ENCODE peak calls at places on chromosomes 6 and 20, in eight cellular contexts. K is heart right ventricle; M is CD8-positive, alpha-beta memory T cell; B is thoracic aorta; J is pancreas; O is testis; Q is suprapubic skin; X is MM.1S. W is an unnamed sample.

GRCh38 chr6:88561034-88561973 is 395.2 kb upstream of the CNR1 start:
- DNase-seq in X (no peak), K (no peak), M (no peak), O (no peak), Q (no peak), B (no peak), J (no peak), W (no peak)

GRCh38 chr6:154931741-154932424 is 63.2 kb upstream of the TIAM2 start:
- DNase-seq in M (no peak), K (no peak), X (no peak), J (no peak), O (no peak), Q (peak; percentile 4), B (no peak), W (peak; percentile 60)

GRCh38 chr6:108961985-108962384 is 113.8 kb downstream of the ARMC2 start:
- DNase-seq in B (no peak), O (no peak), J (no peak), K (no peak), X (no peak), M (no peak), Q (no peak), W (no peak)

GRCh38 chr6:72580281-72580940 is 41.5 kb upstream of the KCNQ5 start:
- DNase-seq in J (no peak), O (peak; percentile 28), X (peak; percentile 44), K (no peak), B (no peak), Q (no peak), M (no peak), W (peak; percentile 7)

GRCh38 chr6:139852484-139853140 is 478.2 kb upstream of the CITED2 start:
- DNase-seq in B (no peak), Q (no peak), X (no peak), J (no peak), K (no peak), M (no peak), O (no peak), W (no peak)

GRCh38 chr6:157625111-157625510 is 197.9 kb upstream of the SNX9 start:
- DNase-seq in Q (no peak), M (no peak), K (no peak), X (no peak), B (no peak), O (no peak), J (no peak), W (no peak)

GRCh38 chr6:63734923-63735322 is 99.3 kb downstream of the PHF3 start:
- DNase-seq in J (no peak), O (no peak), Q (no peak), B (no peak), X (no peak), M (no peak), K (no peak), W (no peak)

GRCh38 chr6:44050872-44051421 is 76.3 kb downstream of the MRPL14 start:
- DNase-seq in K (no peak), O (no peak), X (no peak), M (peak; percentile 28), Q (no peak), B (no peak), J (no peak), W (no peak)

GRCh38 chr6:9504191-9504590 is 910.7 kb downstream of the TFAP2A start:
- DNase-seq in O (no peak), M (no peak), Q (no peak), B (no peak), J (no peak), K (no peak), X (no peak), W (no peak)

GRCh38 chr20:23508896-23509579 is 18.1 kb downstream of the CST8 start:
- DNase-seq in X (no peak), B (no peak), M (no peak), O (no peak), K (no peak), J (no peak), Q (no peak), W (no peak)

GRCh38 chr6:82040405-82041221 is 206.9 kb downstream of the IBTK start:
- DNase-seq in K (no peak), O (peak; percentile 53), Q (no peak), B (no peak), X (peak; percentile 47), M (no peak), J (no peak), W (peak; percentile 5)

GRCh38 chr6:169106176-169106575 is 147.5 kb downstream of the THBS2 start:
- DNase-seq in M (no peak), Q (no peak), X (no peak), O (no peak), J (no peak), B (no peak), K (no peak), W (no peak)

GRCh38 chr6:12890171-12890790 is 173.7 kb downstream of the PHACTR1 start:
- DNase-seq in Q (no peak), J (no peak), M (no peak), X (peak; percentile 10), K (no peak), B (no peak), O (peak; percentile 43), W (no peak)

GRCh38 chr6:16331328-16332174 is 93.2 kb downstream of the GMPR start:
- DNase-seq in B (no peak), M (peak; percentile 68), O (peak; percentile 83), X (peak; percentile 60), K (peak; percentile 71), Q (no peak), J (no peak), W (peak; percentile 83)

GRCh38 chr6:159074120-159074684 is 29.4 kb upstream of the TAGAP start:
- DNase-seq in M (no peak), J (no peak), X (no peak), Q (no peak), O (peak; percentile 74), B (no peak), K (no peak), W (peak; percentile 69)

GRCh38 chr6:12263403-12263802 is 26.8 kb upstream of the EDN1 start:
- DNase-seq in K (no peak), Q (no peak), O (no peak), B (no peak), J (no peak), X (no peak), M (no peak), W (no peak)

GRCh38 chr6:53959717-53960116 is 151.5 kb upstream of the MLIP start:
- DNase-seq in Q (no peak), O (no peak), M (no peak), B (no peak), X (no peak), J (no peak), K (no peak), W (no peak)

GRCh38 chr20:17541996-17542395 is 10.8 kb upstream of the BFSP1 start:
- DNase-seq in J (no peak), X (no peak), B (no peak), Q (no peak), K (no peak), O (no peak), M (no peak), W (no peak)

GRCh38 chr6:21426841-21427490 is 166.6 kb upstream of the SOX4 start:
- DNase-seq in K (no peak), J (no peak), B (no peak), Q (no peak), X (no peak), M (no peak), O (no peak), W (no peak)

GRCh38 chr20:21003902-21004301 is 102.3 kb downstream of the LINC00237 start:
- DNase-seq in M (no peak), Q (no peak), B (no peak), K (no peak), O (no peak), J (no peak), X (no peak), W (no peak)
- H3K27me3 ChIP-seq in M (no peaks in the 10 kb centered on the region), Q (peaks cover 9% of the 10 kb centered on the region), B (no peaks in the 10 kb centered on the region), K (no peaks in the 10 kb centered on the region), O (no peaks in the 10 kb centered on the region), J (no peaks in the 10 kb centered on the region), X (no peaks in the 10 kb centered on the region), W (no peaks in the 10 kb centered on the region)

GRCh38 chr6:7053125-7053784 is 54.5 kb upstream of the RREB1 start:
- DNase-seq in M (no peak), X (no peak), J (no peak), B (no peak), Q (no peak), O (no peak), K (no peak), W (no peak)
- H3K4me3 ChIP-seq in M (no peak overlapping the region), X (no peak overlapping the region), J (peak overlapping the region; percentile 61), B (peak overlapping the region; percentile 81), Q (peak overlapping the region; percentile 63), O (peak overlapping the region; percentile 80), K (peak overlapping the region; percentile 67), W (no peak overlapping the region)

GRCh38 chr20:35561268-35561667 is 19.4 kb downstream of the ERGIC3 start:
- DNase-seq in M (no peak), K (no peak), J (no peak), Q (no peak), B (no peak), X (peak; percentile 37), O (peak; percentile 40), W (peak; percentile 80)

GRCh38 chr20:35561671-35562070 is 19.8 kb downstream of the ERGIC3 start:
- DNase-seq in Q (no peak), X (no peak), K (no peak), O (no peak), B (no peak), J (no peak), M (no peak), W (peak; percentile 78)

GRCh38 chr20:35558981-35559693 is 17.3 kb downstream of the ERGIC3 start:
- DNase-seq in Q (no peak), O (no peak), X (no peak), M (no peak), K (no peak), B (no peak), J (peak; percentile 54), W (peak; percentile 45)

GRCh38 chr20:35560541-35560940 is 18.7 kb downstream of the ERGIC3 start:
- DNase-seq in M (no peak), K (no peak), X (no peak), J (peak; percentile 49), B (no peak), Q (no peak), O (no peak), W (peak; percentile 32)

DNA sequence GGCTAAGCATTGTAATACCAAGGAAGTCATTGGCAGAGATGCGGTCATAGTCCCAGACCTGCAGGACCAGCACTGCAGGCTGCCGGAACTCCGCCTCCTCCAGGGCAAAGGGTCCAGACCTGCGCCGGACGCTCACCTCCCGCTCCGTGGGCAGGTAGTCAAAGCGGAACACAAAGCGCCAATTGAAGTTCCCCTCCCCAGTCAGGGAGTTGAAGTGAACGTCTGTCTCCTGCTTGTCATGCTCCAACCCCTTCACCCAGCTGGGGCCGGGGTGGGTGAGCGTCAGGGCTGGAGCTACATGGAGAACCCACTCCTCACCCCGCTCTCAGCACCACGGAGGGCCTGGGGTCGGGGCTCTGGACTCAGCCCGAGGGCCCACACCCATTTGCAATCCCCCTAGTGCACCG is 18.2 kb downstream of the ERGIC3 start:
- DNase-seq in O (no peak), M (no peak), J (peak; percentile 66), X (no peak), Q (no peak), K (no peak), B (no peak), W (peak; percentile 58)
- H3K27me3 ChIP-seq in O (no peaks in the 10 kb centered on the region), M (no peaks in the 10 kb centered on the region), J (no peaks in the 10 kb centered on the region), X (no peaks in the 10 kb centered on the region), Q (no peaks in the 10 kb centered on the region), K (no peaks in the 10 kb centered on the region), B (no peaks in the 10 kb centered on the region), W (no peaks in the 10 kb centered on the region)

GRCh38 chr6:25961619-25962367 is 809 bp upstream of the TRIM38 start:
- DNase-seq in O (no peak), J (no peak), M (no peak), B (no peak), K (no peak), X (peak; percentile 29), Q (no peak), W (no peak)
- H3K4me3 ChIP-seq in O (peak overlapping the region; percentile 61), J (peak overlapping the region; percentile 45), M (peak overlapping the region; percentile 84), B (peak overlapping the region; percentile 89), K (peak overlapping the region; percentile 75), X (peak overlapping the region; percentile 73), Q (peak overlapping the region; percentile 54), W (no peak overlapping the region)

GRCh38 chr6:38996676-38997075 is 51.9 kb upstream of the GLP1R start:
- DNase-seq in J (no peak), M (no peak), Q (no peak), B (no peak), K (no peak), O (no peak), X (no peak), W (no peak)
- H3K27me3 ChIP-seq in J (no peaks in the 10 kb centered on the region), M (no peaks in the 10 kb centered on the region), Q (peaks cover 26% of the 10 kb centered on the region), B (no peaks in the 10 kb centered on the region), K (no peaks in the 10 kb centered on the region), O (no peaks in the 10 kb centered on the region), X (no peaks in the 10 kb centered on the region), W (no peaks in the 10 kb centered on the region)